ENCODE peak calls at places on chromosomes 4 and X, in four cellular contexts. P is NCI-H2029; B is stimulated activated CD8-positive, alpha-beta memory T cell treated with anti-CD3 and anti-CD28 coated beads, Interleukin-15, amount 100 ng/mL, for 1 hour; Q is GM04503. N is an unnamed sample.

GRCh38 chrX:16002185-16002584 is 121.2 kb upstream of the GRPR start:
- DNase-seq in B (no peak), P (no peak), Q (no peak), N (no peak)

GRCh38 chr4:17376205-17376604 is 135.7 kb downstream of the QDPR start:
- DNase-seq in B (no peak), Q (no peak), P (no peak), N (no peak)

GRCh38 chrX:55340896-55341433 is 76.2 kb upstream of the PAGE3 start:
- DNase-seq in Q (no peak), B (no peak), P (no peak), N (no peak)

GRCh38 chr4:173468314-173468713 is 61.7 kb downstream of the HAND2 start:
- DNase-seq in P (no peak), Q (no peak), B (no peak), N (no peak)

GRCh38 chr4:17111436-17111835 is 213.0 kb upstream of the LDB2 start:
- DNase-seq in Q (no peak), B (no peak), P (no peak), N (no peak)

GRCh38 chr4:21366312-21366711 is 582.3 kb downstream of the KCNIP4 start:
- DNase-seq in Q (no peak), B (no peak), P (no peak), N (no peak)

GRCh38 chrX:11366998-11367595 is 73.9 kb downstream of the AMELX start:
- DNase-seq in P (no peak), B (no peak), Q (no peak), N (no peak)

GRCh38 chr4:90419124-90419711 is 292.0 kb downstream of the CCSER1 start:
- DNase-seq in P (peak), B (no peak), Q (no peak), N (peak)

GRCh38 chr4:139838811-139839210 is 173.2 kb downstream of the MGST2 start:
- DNase-seq in B (no peak), Q (no peak), P (no peak), N (no peak)

GRCh38 chrX:16882188-16882587 is 12.0 kb upstream of the RBBP7 start:
- DNase-seq in P (peak), Q (no peak), B (no peak), N (peak)

GRCh38 chr4:76753814-76754213 is 144.1 kb downstream of the SOWAHB start:
- DNase-seq in P (no peak), Q (peak), B (no peak), N (no peak)

GRCh38 chrX:132071260-132071659 is 48.2 kb downstream of the STK26 start:
- DNase-seq in B (no peak), P (no peak), Q (no peak), N (no peak)

GRCh38 chrX:23103546-23103945 is 103.8 kb downstream of the DDX53 start:
- DNase-seq in P (no peak), B (no peak), Q (no peak), N (no peak)

GRCh38 chrX:131841496-131842410 is 181.3 kb upstream of the STK26 start:
- DNase-seq in P (peak), Q (no peak), B (no peak), N (peak)

GRCh38 chr4:141524116-141524515 is 112.3 kb upstream of the IL15 start:
- DNase-seq in B (no peak), Q (peak), P (no peak), N (no peak)

GRCh38 chr4:22474636-22475310 is 41.1 kb downstream of the ADGRA3 start:
- DNase-seq in Q (no peak), B (no peak), P (no peak), N (no peak)

GRCh38 chr4:158599150-158599549 is 72.5 kb downstream of the C4orf46 start:
- DNase-seq in Q (no peak), B (no peak), P (no peak), N (no peak)

GRCh38 chr4:175339100-175339707 is 421.0 kb downstream of the ADAM29 start:
- DNase-seq in Q (peak), B (no peak), P (no peak), N (no peak)

GRCh38 chrX:38061335-38061734 is 55.0 kb downstream of the SYTL5 start:
- DNase-seq in P (no peak), Q (peak), B (no peak), N (no peak)

GRCh38 chr4:153731239-153731638 is 28.6 kb downstream of the RNF175 start:
- DNase-seq in Q (peak), P (no peak), B (no peak), N (no peak)

GRCh38 chr4:122602277-122603142 is 18.4 kb downstream of the IL21 start:
- DNase-seq in P (no peak), B (no peak), Q (no peak), N (peak)

GRCh38 chr4:89175611-89176010 is 64.3 kb downstream of the TIGD2 start:
- DNase-seq in Q (no peak), P (peak), B (no peak), N (no peak)

GRCh38 chr4:37453004-37453360 is 208.4 kb downstream of the NWD2 start:
- DNase-seq in B (no peak), P (peak), Q (no peak), N (peak)

GRCh38 chrX:5415738-5416137 is 812.9 kb downstream of the NLGN4X start:
- DNase-seq in B (no peak), Q (no peak), P (no peak), N (no peak)

GRCh38 chrX:18099745-18100144 is 120.9 kb downstream of the BEND2 start:
- DNase-seq in B (no peak), Q (no peak), P (no peak), N (no peak)

GRCh38 chr4:54912155-54912554 is 213.2 kb downstream of the KDR start:
- DNase-seq in Q (no peak), B (no peak), P (no peak), N (no peak)

GRCh38 chr4:85901500-85901899 is 426.6 kb downstream of the ARHGAP24 start:
- DNase-seq in P (no peak), Q (peak), B (no peak), N (no peak)

GRCh38 chr4:83011779-83012630 is 1.4 kb upstream of the LIN54 start:
- DNase-seq in P (no peak), Q (no peak), B (no peak), N (peak)

GRCh38 chr4:8101213-8101781 is 57.3 kb downstream of the ABLIM2 start:
- DNase-seq in Q (no peak), B (no peak), P (no peak), N (no peak)

GRCh38 chr4:10053635-10054453 is 32.5 kb upstream of the SLC2A9 start:
- DNase-seq in P (no peak), B (no peak), Q (no peak), N (no peak)

GRCh38 chr4:75031746-75032145 is 98.8 kb downstream of the PARM1 start:
- DNase-seq in Q (no peak), P (no peak), B (no peak), N (no peak)

GRCh38 chrX:38882894-38883620 is 81.8 kb downstream of the MID1IP1 start:
- DNase-seq in B (no peak), Q (peak), P (no peak), N (no peak)